ENCODE peak calls at places on chromosome 1, in eight cellular contexts. B is RWPE2, I is foreskin fibroblast, D is OCI-LY7, H is GM23338, G is neural progenitor cell, Q is fibroblast of lung, W is cardiac fibroblast. J is an unnamed sample.

GRCh38 chr1:6143392-6143791 is 36.7 kb downstream of the CHD5 start:
- DNase-seq in D (no peak), W (no peak), Q (peak), I (no peak), B (no peak), H (no peak), G (no peak), J (no peak)

GRCh38 chr1:236759252-236759859 is 35.7 kb upstream of the MTR start:
- DNase-seq in I (peak), G (peak), H (peak), Q (peak), W (peak), B (no peak), D (peak), J (no peak)

GRCh38 chr1:14215151-14215550 is 383.3 kb upstream of the KAZN start:
- DNase-seq in Q (peak), B (no peak), H (no peak), D (no peak), W (no peak), G (no peak), I (peak), J (no peak)

GRCh38 chr1:212536586-212536985 is 72.0 kb upstream of the ATF3 start:
- DNase-seq in I (no peak), G (no peak), W (no peak), D (no peak), B (no peak), H (no peak), Q (no peak), J (no peak)

GRCh38 chr1:184160236-184160635 is 108.7 kb downstream of the TSEN15 start:
- DNase-seq in I (peak), Q (peak), G (no peak), D (no peak), W (peak), B (no peak), H (no peak), J (no peak)

GRCh38 chr1:214549604-214550338 is 1.6 kb downstream of the PTPN14 start:
- DNase-seq in W (peak), I (peak), H (peak), B (no peak), D (no peak), Q (peak), G (peak), J (no peak)

GRCh38 chr1:108009603-108010195 is 44.7 kb upstream of the VAV3 start:
- DNase-seq in Q (peak), D (no peak), W (peak), G (no peak), H (no peak), B (no peak), I (peak), J (no peak)

GRCh38 chr1:219544163-219544846 is 68.6 kb downstream of the ZC3H11B start:
- DNase-seq in I (peak), Q (peak), W (peak), B (no peak), G (no peak), H (peak), D (no peak), J (no peak)

GRCh38 chr1:203025721-203026665 is at the start of gene PPFIA4:
- DNase-seq in B (no peak), H (peak), Q (peak), I (peak), W (peak), D (peak), G (peak), J (peak)

GRCh38 chr1:62229932-62230331 is 35.3 kb downstream of the L1TD1 start:
- DNase-seq in Q (no peak), W (no peak), D (no peak), B (no peak), I (no peak), G (no peak), H (no peak), J (no peak)

GRCh38 chr1:65894738-65895605 is 102.3 kb downstream of the PDE4B start:
- DNase-seq in D (no peak), Q (no peak), I (no peak), H (no peak), B (no peak), W (no peak), G (no peak), J (no peak)

GRCh38 chr1:176211395-176212165 is 4.5 kb upstream of the COP1 start:
- DNase-seq in Q (no peak), D (no peak), H (no peak), I (no peak), G (no peak), B (no peak), W (no peak), J (no peak)

GRCh38 chr1:15283500-15283899 is 36.5 kb downstream of the FHAD1 start:
- DNase-seq in G (no peak), H (no peak), D (no peak), Q (peak), I (no peak), B (peak), W (no peak), J (no peak)

GRCh38 chr1:151611288-151611790 is 511 bp upstream of the SNX27 start:
- DNase-seq in Q (peak), G (no peak), I (peak), B (no peak), H (no peak), D (no peak), W (peak), J (peak)

GRCh38 chr1:32195531-32195930 is 4.9 kb upstream of the CCDC28B start:
- DNase-seq in D (no peak), B (no peak), G (no peak), Q (no peak), H (no peak), I (no peak), W (no peak), J (no peak)

GRCh38 chr1:96722161-96722908 is 751 bp downstream of the PTBP2 start:
- DNase-seq in I (peak), W (peak), Q (peak), H (peak), B (peak), D (peak), G (peak), J (no peak)

GRCh38 chr1:29924017-29924431 is 687.7 kb downstream of the PTPRU start:
- DNase-seq in W (no peak), B (no peak), Q (no peak), I (no peak), H (peak), G (no peak), D (no peak), J (no peak)

GRCh38 chr1:230822092-230822581 is 46.2 kb downstream of the C1orf198 start:
- DNase-seq in H (no peak), W (no peak), D (no peak), I (peak), Q (peak), G (no peak), B (no peak), J (no peak)

GRCh38 chr1:11845641-11846335 is 1.8 kb downstream of the NPPA start:
- DNase-seq in W (peak), B (no peak), G (peak), Q (no peak), H (peak), I (peak), D (peak), J (no peak)

GRCh38 chr1:232280910-232281309 is 349.0 kb downstream of the SIPA1L2 start:
- DNase-seq in Q (no peak), D (no peak), G (peak), W (no peak), I (no peak), B (no peak), H (peak), J (no peak)

GRCh38 chr1:213958346-213958745 is 29.4 kb upstream of the PROX1 start:
- DNase-seq in H (no peak), D (no peak), I (no peak), B (no peak), Q (no peak), G (no peak), W (no peak), J (no peak)

DNA sequence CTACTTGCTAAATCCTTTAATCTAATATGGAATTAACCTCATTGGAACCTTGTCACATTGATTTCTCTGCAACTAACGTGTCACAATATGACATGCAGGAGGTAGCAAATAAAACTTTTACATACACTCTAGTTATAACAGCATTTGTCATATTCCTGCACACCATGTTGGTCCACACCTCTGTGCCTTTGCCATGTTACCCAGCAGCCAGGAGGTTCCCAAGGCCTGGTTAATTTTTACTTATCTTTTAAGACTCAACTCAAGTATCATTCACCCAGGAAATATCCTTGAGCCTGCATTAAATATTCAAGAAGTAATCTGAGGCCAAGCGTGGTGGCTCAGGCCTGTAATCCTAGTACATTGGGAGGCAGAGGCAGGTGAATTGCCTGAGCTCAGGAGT is 447.2 kb upstream of the NR5A2 start:
- DNase-seq in D (no peak), G (no peak), W (no peak), Q (no peak), I (no peak), B (no peak), H (no peak), J (no peak)
- H3K4me3 ChIP-seq in D (no peak), G (no peak), W (no peak), Q (no peak), I (no peak), B (no peak), H (no peak), J (no peak)

DNA sequence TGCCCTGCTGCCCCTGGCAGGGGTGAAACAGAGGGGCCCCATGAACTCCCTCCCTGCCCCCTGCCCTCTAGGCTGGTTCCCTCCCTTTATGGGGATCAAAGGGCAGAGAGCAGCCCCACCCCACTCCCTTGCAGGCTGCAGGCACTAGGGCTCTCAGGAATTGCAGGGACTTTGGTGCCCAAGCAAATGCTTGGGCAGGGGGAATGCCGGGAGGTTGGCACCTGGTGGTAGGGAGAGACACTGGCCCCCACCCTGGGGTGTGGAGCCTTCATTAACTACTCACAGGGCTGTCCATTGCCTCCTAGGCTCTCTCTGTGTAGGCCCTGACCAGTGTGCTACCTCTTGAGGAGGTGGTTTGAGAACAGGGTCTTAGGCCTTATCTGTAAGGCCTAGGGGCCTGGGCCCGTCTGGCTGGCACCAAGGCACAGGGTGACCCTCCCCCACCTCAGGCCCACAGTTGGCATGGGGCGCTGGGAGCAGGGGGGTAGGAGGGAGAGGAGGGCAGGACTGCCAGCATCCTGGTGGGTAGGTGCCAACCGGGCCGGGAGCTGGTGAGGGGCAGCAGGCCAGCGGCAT is 4.7 kb downstream of the ZBTB7B start:
- DNase-seq in D (no peak), G (no peak), H (no peak), B (no peak), I (no peak), Q (no peak), W (no peak), J (no peak)
- H3K4me3 ChIP-seq in D (no peak), G (no peak), H (no peak), B (no peak), I (no peak), Q (no peak), W (no peak), J (no peak)

DNA sequence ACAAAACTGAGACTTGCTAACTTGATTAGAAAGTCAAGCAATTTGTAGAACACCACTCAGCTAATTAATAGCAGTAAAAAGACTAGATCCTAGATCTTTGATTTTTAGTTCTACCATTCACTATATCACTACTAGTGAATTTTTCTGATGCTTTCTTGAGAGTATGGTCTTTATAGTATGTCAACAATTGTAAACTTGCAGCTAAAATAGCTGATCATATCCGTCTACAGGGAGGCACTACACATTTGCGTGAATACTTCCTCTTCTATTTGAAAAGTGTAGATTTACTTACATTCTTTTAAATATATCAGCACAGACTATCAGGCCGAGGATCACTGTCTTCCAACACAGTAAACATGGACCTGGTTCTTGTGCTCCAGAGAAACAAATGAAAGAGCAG is 18.6 kb upstream of the PTPRC start:
- DNase-seq in I (no peak), Q (no peak), H (no peak), G (no peak), B (no peak), D (peak), W (no peak), J (no peak)
- H3K4me3 ChIP-seq in I (no peak), Q (no peak), H (no peak), G (no peak), B (no peak), D (peak), W (no peak), J (no peak)

GRCh38 chr1:112703706-112704105 is 3.2 kb downstream of the RHOC start:
- DNase-seq in D (no peak), G (no peak), Q (no peak), H (no peak), W (no peak), I (no peak), B (no peak), J (no peak)
- H3K4me3 ChIP-seq in D (no peak), G (no peak), Q (peak), H (peak), W (no peak), I (no peak), B (no peak), J (no peak)

GRCh38 chr1:170666661-170667060 is 2.7 kb downstream of the PRRX1 start:
- DNase-seq in I (no peak), Q (no peak), H (peak), B (no peak), D (no peak), W (no peak), G (peak), J (no peak)

GRCh38 chr1:170669586-170670332 is 5.8 kb downstream of the PRRX1 start:
- DNase-seq in G (no peak), B (no peak), H (peak), W (no peak), I (no peak), Q (no peak), D (no peak), J (no peak)

GRCh38 chr1:170669036-170669435 is 5.1 kb downstream of the PRRX1 start:
- DNase-seq in Q (no peak), H (peak), I (no peak), D (no peak), B (no peak), W (no peak), G (peak), J (no peak)

GRCh38 chr1:170670751-170671628 is 7.1 kb downstream of the PRRX1 start:
- DNase-seq in I (peak), Q (no peak), G (peak), D (no peak), H (peak), W (peak), B (no peak), J (no peak)

DNA sequence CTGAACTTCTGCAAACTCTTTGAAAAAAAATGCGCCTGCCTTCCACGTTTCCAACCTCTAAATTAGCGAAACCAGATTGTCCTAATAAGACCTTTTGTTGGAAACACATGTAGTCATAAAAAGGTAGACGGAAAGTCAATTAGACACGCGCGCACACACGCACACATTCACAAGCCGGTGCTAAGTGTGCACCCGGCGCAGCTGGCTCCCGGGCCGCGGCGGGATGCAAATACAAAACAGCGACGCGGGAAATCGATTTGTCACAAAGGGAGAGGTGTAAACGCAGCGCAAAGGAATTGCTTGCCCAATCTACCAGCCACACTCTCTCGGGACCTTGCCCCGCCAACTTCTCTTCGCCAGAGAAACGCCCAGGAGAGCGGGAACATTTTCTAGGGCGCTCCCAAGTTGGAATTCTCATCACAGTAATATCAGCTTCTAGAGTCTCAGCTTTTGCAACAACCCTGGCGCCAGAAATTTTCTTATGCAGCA is 4.4 kb downstream of the PRRX1 start:
- DNase-seq in Q (peak), D (no peak), H (peak), B (no peak), G (peak), W (peak), I (no peak), J (no peak)
- H3K4me3 ChIP-seq in Q (peak), D (no peak), H (peak), B (no peak), G (peak), W (peak), I (peak), J (peak)

DNA sequence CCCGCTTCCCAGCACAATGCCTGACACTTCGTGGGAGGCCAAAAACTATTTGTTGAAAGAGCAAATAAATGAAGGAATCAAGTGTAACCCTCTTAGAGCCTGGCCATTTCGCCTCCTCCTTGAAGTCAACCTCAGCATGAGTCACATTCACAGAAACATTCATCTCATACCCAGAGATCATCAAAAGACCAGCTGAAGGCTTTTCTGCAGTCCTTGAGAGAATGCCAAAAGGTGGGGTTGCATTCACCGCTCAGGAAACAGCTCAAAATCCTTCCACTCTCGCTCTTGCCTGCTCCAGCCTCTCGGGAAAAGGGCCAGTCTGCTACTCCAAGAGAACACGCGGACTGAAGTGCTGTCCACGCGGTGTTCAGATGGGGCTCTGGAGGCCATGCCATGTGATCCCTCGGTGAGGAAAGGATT is 90.0 kb downstream of the VWA5B1 start:
- DNase-seq in Q (peak), G (no peak), B (no peak), H (no peak), W (peak), I (peak), D (peak), J (peak)
- H3K4me3 ChIP-seq in Q (no peak), G (no peak), B (no peak), H (no peak), W (no peak), I (no peak), D (peak), J (no peak)

GRCh38 chr1:37947364-37947763 is 511 bp upstream of the INPP5B start:
- DNase-seq in I (no peak), Q (no peak), W (no peak), D (peak), B (no peak), G (no peak), H (no peak), J (no peak)
- H3K4me3 ChIP-seq in I (no peak), Q (peak), W (no peak), D (peak), B (no peak), G (peak), H (peak), J (peak)

GRCh38 chr1:27346991-27347627 is 5.3 kb downstream of the SYTL1 start:
- DNase-seq in B (no peak), I (no peak), Q (peak), W (no peak), H (no peak), D (no peak), G (no peak), J (no peak)

GRCh38 chr1:27350673-27351540 is 9.1 kb downstream of the SYTL1 start:
- DNase-seq in Q (peak), H (peak), B (no peak), I (peak), G (peak), D (no peak), W (peak), J (no peak)

GRCh38 chr1:27349784-27350672 is 8.2 kb downstream of the SYTL1 start:
- DNase-seq in H (peak), Q (peak), G (peak), D (no peak), W (peak), I (peak), B (no peak), J (peak)

GRCh38 chr1:27351541-27352107 is 9.8 kb downstream of the SYTL1 start:
- DNase-seq in I (no peak), W (no peak), H (no peak), D (no peak), Q (no peak), G (no peak), B (no peak), J (no peak)

GRCh38 chr1:27348861-27349783 is 7.3 kb downstream of the SYTL1 start:
- DNase-seq in B (no peak), Q (peak), G (peak), W (no peak), H (peak), I (peak), D (no peak), J (no peak)
- H3K4me3 ChIP-seq in B (no peak), Q (peak), G (peak), W (peak), H (peak), I (peak), D (no peak), J (peak)

GRCh38 chr1:157992813-157993178 is 649 bp upstream of the KIRREL1 start:
- DNase-seq in D (no peak), G (no peak), B (no peak), I (no peak), W (no peak), Q (no peak), H (peak), J (no peak)
- H3K4me3 ChIP-seq in D (no peak), G (peak), B (peak), I (peak), W (peak), Q (peak), H (peak), J (peak)

GRCh38 chr1:244226440-244226839 is 175.4 kb downstream of the ZBTB18 start:
- DNase-seq in I (peak), H (no peak), B (no peak), G (no peak), D (no peak), W (no peak), Q (peak), J (no peak)

GRCh38 chr1:244234009-244234643 is 183.0 kb downstream of the ZBTB18 start:
- DNase-seq in I (no peak), W (no peak), G (peak), D (no peak), B (no peak), H (peak), Q (no peak), J (no peak)

GRCh38 chr1:244231193-244231571 is 180.1 kb downstream of the ZBTB18 start:
- DNase-seq in I (peak), D (no peak), H (peak), B (no peak), W (no peak), G (no peak), Q (peak), J (no peak)

GRCh38 chr1:244231572-244232315 is 180.7 kb downstream of the ZBTB18 start:
- DNase-seq in G (peak), D (no peak), Q (peak), W (peak), H (peak), B (no peak), I (peak), J (peak)

DNA sequence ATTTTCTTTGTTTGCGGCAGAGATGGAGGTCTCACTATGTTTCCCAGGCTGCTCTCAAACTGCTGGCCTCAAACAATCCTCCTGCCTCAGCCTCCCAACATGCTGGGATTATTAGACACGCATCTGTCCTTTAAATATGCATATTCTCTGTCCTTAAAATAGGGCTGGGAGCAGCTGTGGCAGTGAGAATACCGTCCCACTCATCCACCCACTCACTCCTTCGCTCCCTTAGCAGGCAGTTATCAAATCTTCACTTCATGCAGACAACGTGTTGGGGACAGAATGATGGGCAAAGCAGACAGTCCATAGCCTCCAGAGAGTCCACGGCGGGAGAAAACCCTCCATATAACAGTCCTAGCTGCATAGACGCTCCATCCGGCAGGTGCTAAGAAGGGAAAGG is 179.4 kb downstream of the ZBTB18 start:
- DNase-seq in G (no peak), H (no peak), D (no peak), I (no peak), W (no peak), B (no peak), Q (no peak), J (no peak)
- H3K4me3 ChIP-seq in G (no peak), H (no peak), D (no peak), I (no peak), W (no peak), B (no peak), Q (no peak), J (no peak)

J was measured in skeletal muscle cell.